ENCODE peak calls at places on chromosomes 2 and 18, in five cellular contexts. One of them, this sample, is unnamed.

GRCh38 chr2:84815146-84815545 is 65.7 kb downstream of the TRABD2A start:
- DNase-seq in NCI-H1417: no peak
- DNase-seq in stimulated activated CD4-positive, alpha-beta T cell treated with anti-CD3 and anti-CD28 coated beads, Interleukin-1b, Interleukin-23, amount 100 ng/mL, for 4 hours: no peak
- DNase-seq in activated CD8-positive, alpha-beta T cell treated with anti-CD3 and anti-CD28 coated beads for 36 hours: no peak
- DNase-seq in hypothalamus: no peak
- DNase-seq in this sample: no peak

GRCh38 chr2:73983322-73984202 is 1.1 kb upstream of the TET3 start:
- DNase-seq in hypothalamus: no peak
- DNase-seq in NCI-H1417: peak
- DNase-seq in stimulated activated CD4-positive, alpha-beta T cell treated with anti-CD3 and anti-CD28 coated beads, Interleukin-1b, Interleukin-23, amount 100 ng/mL, for 4 hours: no peak
- DNase-seq in activated CD8-positive, alpha-beta T cell treated with anti-CD3 and anti-CD28 coated beads for 36 hours: peak
- DNase-seq in this sample: no peak

GRCh38 chr18:57775937-57776336 is 27.2 kb downstream of the ATP8B1 start:
- DNase-seq in hypothalamus: no peak
- DNase-seq in stimulated activated CD4-positive, alpha-beta T cell treated with anti-CD3 and anti-CD28 coated beads, Interleukin-1b, Interleukin-23, amount 100 ng/mL, for 4 hours: no peak
- DNase-seq in NCI-H1417: no peak
- DNase-seq in activated CD8-positive, alpha-beta T cell treated with anti-CD3 and anti-CD28 coated beads for 36 hours: no peak
- DNase-seq in this sample: no peak

GRCh38 chr18:12059334-12060181 is 34.1 kb upstream of the ANKRD62 start:
- DNase-seq in NCI-H1417: no peak
- DNase-seq in hypothalamus: no peak
- DNase-seq in activated CD8-positive, alpha-beta T cell treated with anti-CD3 and anti-CD28 coated beads for 36 hours: no peak
- DNase-seq in stimulated activated CD4-positive, alpha-beta T cell treated with anti-CD3 and anti-CD28 coated beads, Interleukin-1b, Interleukin-23, amount 100 ng/mL, for 4 hours: no peak
- DNase-seq in this sample: no peak

GRCh38 chr2:3435440-3435839 is 55.9 kb downstream of the TRAPPC12 start:
- DNase-seq in NCI-H1417: peak
- DNase-seq in hypothalamus: no peak
- DNase-seq in stimulated activated CD4-positive, alpha-beta T cell treated with anti-CD3 and anti-CD28 coated beads, Interleukin-1b, Interleukin-23, amount 100 ng/mL, for 4 hours: no peak
- DNase-seq in activated CD8-positive, alpha-beta T cell treated with anti-CD3 and anti-CD28 coated beads for 36 hours: no peak
- DNase-seq in this sample: no peak

GRCh38 chr2:12325806-12326205 is 390.9 kb upstream of the TRIB2 start:
- DNase-seq in stimulated activated CD4-positive, alpha-beta T cell treated with anti-CD3 and anti-CD28 coated beads, Interleukin-1b, Interleukin-23, amount 100 ng/mL, for 4 hours: no peak
- DNase-seq in NCI-H1417: no peak
- DNase-seq in activated CD8-positive, alpha-beta T cell treated with anti-CD3 and anti-CD28 coated beads for 36 hours: no peak
- DNase-seq in hypothalamus: no peak
- DNase-seq in this sample: no peak

GRCh38 chr2:160909781-160910242 is 250.4 kb upstream of the TANK start:
- DNase-seq in activated CD8-positive, alpha-beta T cell treated with anti-CD3 and anti-CD28 coated beads for 36 hours: no peak
- DNase-seq in hypothalamus: no peak
- DNase-seq in NCI-H1417: no peak
- DNase-seq in stimulated activated CD4-positive, alpha-beta T cell treated with anti-CD3 and anti-CD28 coated beads, Interleukin-1b, Interleukin-23, amount 100 ng/mL, for 4 hours: no peak
- DNase-seq in this sample: no peak

GRCh38 chr2:231604101-231604684 is 11.5 kb downstream of the TEX44 start:
- DNase-seq in hypothalamus: peak
- DNase-seq in NCI-H1417: peak
- DNase-seq in activated CD8-positive, alpha-beta T cell treated with anti-CD3 and anti-CD28 coated beads for 36 hours: no peak
- DNase-seq in stimulated activated CD4-positive, alpha-beta T cell treated with anti-CD3 and anti-CD28 coated beads, Interleukin-1b, Interleukin-23, amount 100 ng/mL, for 4 hours: no peak
- DNase-seq in this sample: no peak

GRCh38 chr18:37253424-37254255 is 312.0 kb downstream of the CELF4 start:
- DNase-seq in NCI-H1417: no peak
- DNase-seq in hypothalamus: no peak
- DNase-seq in activated CD8-positive, alpha-beta T cell treated with anti-CD3 and anti-CD28 coated beads for 36 hours: peak
- DNase-seq in stimulated activated CD4-positive, alpha-beta T cell treated with anti-CD3 and anti-CD28 coated beads, Interleukin-1b, Interleukin-23, amount 100 ng/mL, for 4 hours: no peak
- DNase-seq in this sample: no peak

GRCh38 chr2:196703660-196704209 is 64.2 kb downstream of the CCDC150 start:
- DNase-seq in hypothalamus: no peak
- DNase-seq in activated CD8-positive, alpha-beta T cell treated with anti-CD3 and anti-CD28 coated beads for 36 hours: no peak
- DNase-seq in stimulated activated CD4-positive, alpha-beta T cell treated with anti-CD3 and anti-CD28 coated beads, Interleukin-1b, Interleukin-23, amount 100 ng/mL, for 4 hours: no peak
- DNase-seq in NCI-H1417: no peak
- DNase-seq in this sample: no peak

GRCh38 chr2:181848356-181848876 is 43.1 kb upstream of the ITPRID2 start:
- DNase-seq in hypothalamus: no peak
- DNase-seq in activated CD8-positive, alpha-beta T cell treated with anti-CD3 and anti-CD28 coated beads for 36 hours: no peak
- DNase-seq in stimulated activated CD4-positive, alpha-beta T cell treated with anti-CD3 and anti-CD28 coated beads, Interleukin-1b, Interleukin-23, amount 100 ng/mL, for 4 hours: no peak
- DNase-seq in NCI-H1417: no peak
- DNase-seq in this sample: no peak

GRCh38 chr2:134407154-134407890 is 153.4 kb downstream of the MGAT5 start:
- DNase-seq in NCI-H1417: no peak
- DNase-seq in stimulated activated CD4-positive, alpha-beta T cell treated with anti-CD3 and anti-CD28 coated beads, Interleukin-1b, Interleukin-23, amount 100 ng/mL, for 4 hours: no peak
- DNase-seq in activated CD8-positive, alpha-beta T cell treated with anti-CD3 and anti-CD28 coated beads for 36 hours: no peak
- DNase-seq in hypothalamus: no peak
- DNase-seq in this sample: no peak

GRCh38 chr2:186887107-186888090 is 38.4 kb upstream of the ZSWIM2 start:
- DNase-seq in NCI-H1417: no peak
- DNase-seq in hypothalamus: no peak
- DNase-seq in stimulated activated CD4-positive, alpha-beta T cell treated with anti-CD3 and anti-CD28 coated beads, Interleukin-1b, Interleukin-23, amount 100 ng/mL, for 4 hours: no peak
- DNase-seq in activated CD8-positive, alpha-beta T cell treated with anti-CD3 and anti-CD28 coated beads for 36 hours: no peak
- DNase-seq in this sample: no peak